ENCODE peak calls at places on chromosome 4, in eight cellular contexts. K, O, Q, N, D, L, C and J are unnamed samples.

GRCh38 chr4:128604840-128605239 is 204.7 kb upstream of the JADE1 start:
- DNase-seq in K (no peak), O (no peak), Q (no peak), N (no peak), D (no peak), L (no peak), C (no peak), J (peak)

GRCh38 chr4:6423575-6423974 is 48.8 kb downstream of the PPP2R2C start:
- DNase-seq in K (no peak), O (no peak), Q (no peak), N (no peak), D (no peak), L (no peak), C (no peak), J (no peak)

GRCh38 chr4:18202510-18202909 is 181.0 kb upstream of the LCORL start:
- DNase-seq in K (no peak), O (no peak), Q (no peak), N (no peak), D (no peak), L (no peak), C (no peak), J (no peak)

GRCh38 chr4:56681158-56681848 is at the start of gene HOPX:
- DNase-seq in K (peak), O (peak), Q (no peak), N (no peak), D (peak), L (no peak), C (no peak), J (no peak)

GRCh38 chr4:188934320-188934975 is 795.2 kb downstream of the TRIML1 start:
- DNase-seq in K (no peak), O (peak), Q (peak), N (no peak), D (no peak), L (no peak), C (no peak), J (peak)

GRCh38 chr4:3013323-3013722 is 50.0 kb downstream of the GRK4 start:
- DNase-seq in K (no peak), O (no peak), Q (no peak), N (no peak), D (no peak), L (no peak), C (no peak), J (no peak)

GRCh38 chr4:170386974-170387373 is 297.2 kb upstream of the AADAT start:
- DNase-seq in K (no peak), O (peak), Q (no peak), N (no peak), D (no peak), L (no peak), C (no peak), J (peak)

GRCh38 chr4:7842384-7843279 is 97.0 kb downstream of the AFAP1 start:
- DNase-seq in K (no peak), O (peak), Q (peak), N (peak), D (peak), L (no peak), C (peak), J (peak)

GRCh38 chr4:86054676-86055075 is 305.2 kb downstream of the MAPK10 start:
- DNase-seq in K (no peak), O (no peak), Q (no peak), N (no peak), D (no peak), L (peak), C (no peak), J (no peak)

GRCh38 chr4:1767770-1768366 is 25.2 kb upstream of the FGFR3 start:
- DNase-seq in K (peak), O (peak), Q (peak), N (no peak), D (no peak), L (no peak), C (no peak), J (peak)
- H3K4me3 ChIP-seq in K (peak), O (peak), Q (no peak), N (peak), D (peak), L (peak), C (peak), J (peak)

GRCh38 chr4:87848622-87849351 is 16.0 kb downstream of the MEPE start:
- DNase-seq in K (peak), O (peak), Q (peak), N (peak), D (peak), L (peak), C (peak), J (peak)
- H3K4me3 ChIP-seq in K (no peak), O (peak), Q (peak), N (peak), D (no peak), L (peak), C (peak), J (no peak)

DNA sequence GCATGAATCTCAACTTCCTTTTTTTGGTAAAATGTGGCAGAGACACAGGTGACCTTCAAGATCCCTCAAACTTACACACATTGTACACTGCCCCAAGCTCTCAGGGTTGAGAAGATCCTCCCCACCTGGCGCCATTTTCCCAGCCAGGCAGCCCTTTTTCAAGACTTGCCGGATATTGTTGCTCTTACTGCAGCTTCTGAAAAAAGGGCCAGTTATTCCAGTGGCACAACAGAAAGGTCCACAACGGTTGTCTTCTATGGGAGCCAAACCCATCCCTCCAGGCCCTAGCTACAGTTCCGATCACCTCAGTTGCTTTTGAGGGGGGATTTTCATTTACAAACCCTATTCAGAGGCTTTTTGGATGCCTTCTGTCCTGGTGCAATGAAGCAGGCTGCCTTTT is 101.1 kb downstream of the CHIC2 start:
- DNase-seq in K (no peak), O (no peak), Q (no peak), N (no peak), D (no peak), L (no peak), C (no peak), J (no peak)
- H3K4me3 ChIP-seq in K (no peak), O (no peak), Q (no peak), N (no peak), D (no peak), L (no peak), C (no peak), J (no peak)

GRCh38 chr4:76809594-76810305 is 88.2 kb downstream of the SOWAHB start:
- DNase-seq in K (no peak), O (no peak), Q (peak), N (no peak), D (no peak), L (no peak), C (no peak), J (peak)

GRCh38 chr4:76806336-76806735 is 91.6 kb downstream of the SOWAHB start:
- DNase-seq in K (no peak), O (no peak), Q (peak), N (no peak), D (no peak), L (no peak), C (no peak), J (peak)

GRCh38 chr4:76813070-76813469 is 84.9 kb downstream of the SOWAHB start:
- DNase-seq in K (no peak), O (no peak), Q (no peak), N (no peak), D (no peak), L (no peak), C (no peak), J (no peak)

GRCh38 chr4:76806757-76807156 is 91.2 kb downstream of the SOWAHB start:
- DNase-seq in K (no peak), O (no peak), Q (no peak), N (no peak), D (no peak), L (no peak), C (no peak), J (no peak)

GRCh38 chr4:76811604-76812412 is 86.1 kb downstream of the SOWAHB start:
- DNase-seq in K (no peak), O (peak), Q (peak), N (no peak), D (peak), L (no peak), C (no peak), J (peak)
- H3K4me3 ChIP-seq in K (no peak), O (no peak), Q (no peak), N (no peak), D (no peak), L (no peak), C (no peak), J (no peak)

GRCh38 chr4:16197842-16198241 is 28.4 kb downstream of the TAPT1 start:
- DNase-seq in K (no peak), O (no peak), Q (no peak), N (no peak), D (no peak), L (no peak), C (no peak), J (no peak)

GRCh38 chr4:16199132-16199531 is 27.1 kb downstream of the TAPT1 start:
- DNase-seq in K (peak), O (peak), Q (peak), N (no peak), D (no peak), L (no peak), C (no peak), J (peak)

GRCh38 chr4:16198271-16198670 is 28.0 kb downstream of the TAPT1 start:
- DNase-seq in K (no peak), O (no peak), Q (no peak), N (no peak), D (no peak), L (no peak), C (no peak), J (no peak)

GRCh38 chr4:16195209-16195608 is 31.1 kb downstream of the TAPT1 start:
- DNase-seq in K (no peak), O (no peak), Q (no peak), N (no peak), D (no peak), L (no peak), C (no peak), J (no peak)

GRCh38 chr4:16196482-16197393 is 29.5 kb downstream of the TAPT1 start:
- DNase-seq in K (peak), O (peak), Q (peak), N (no peak), D (peak), L (no peak), C (no peak), J (peak)
- H3K4me3 ChIP-seq in K (no peak), O (peak), Q (peak), N (peak), D (no peak), L (peak), C (peak), J (peak)

GRCh38 chr4:65999518-65999871 is 329.2 kb upstream of the EPHA5 start:
- DNase-seq in K (no peak), O (no peak), Q (no peak), N (no peak), D (no peak), L (no peak), C (no peak), J (no peak)
- H3K4me3 ChIP-seq in K (peak), O (no peak), Q (no peak), N (no peak), D (no peak), L (no peak), C (no peak), J (no peak)

DNA sequence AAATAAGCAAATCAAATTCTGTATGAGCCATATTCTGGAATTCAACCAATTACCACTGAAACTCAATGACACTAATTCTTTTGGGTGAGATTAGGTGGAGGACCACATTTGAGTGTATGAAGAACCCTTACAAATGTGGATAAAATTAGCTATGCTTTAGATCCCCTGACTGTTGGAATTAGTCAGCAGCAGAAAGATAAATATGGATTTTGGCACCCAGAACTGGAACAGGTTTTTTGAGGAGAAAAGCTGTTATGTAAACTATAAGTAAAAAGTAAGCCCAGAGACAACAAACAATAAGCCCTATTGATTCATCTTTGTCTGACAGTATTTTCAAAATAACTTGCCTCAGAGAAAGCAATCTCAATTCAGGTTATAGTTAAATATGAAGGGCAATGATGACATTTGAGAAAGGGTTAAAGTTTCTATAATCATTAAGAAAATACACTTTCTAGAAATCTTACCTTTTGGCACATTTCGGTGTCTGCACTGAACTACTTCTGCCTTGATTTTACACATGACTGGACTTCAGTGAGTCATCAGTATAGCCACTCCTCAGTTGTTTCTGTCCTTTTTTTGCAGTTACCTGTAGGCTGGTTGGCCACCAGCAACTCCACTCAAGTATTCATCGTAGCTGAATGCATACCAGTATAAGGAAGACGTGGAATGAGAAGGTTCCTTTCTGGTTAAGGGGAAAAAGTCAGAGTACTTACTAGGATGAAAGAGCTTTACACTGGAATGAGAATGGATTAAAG is 80.0 kb downstream of the KCTD8 start:
- DNase-seq in K (no peak), O (no peak), Q (no peak), N (no peak), D (no peak), L (no peak), C (no peak), J (no peak)
- H3K4me3 ChIP-seq in K (no peak), O (no peak), Q (no peak), N (no peak), D (no peak), L (no peak), C (no peak), J (no peak)

GRCh38 chr4:45701616-45702015 is 422.2 kb downstream of the GABRG1 start:
- DNase-seq in K (no peak), O (no peak), Q (no peak), N (no peak), D (no peak), L (no peak), C (no peak), J (no peak)
- H3K4me3 ChIP-seq in K (no peak), O (no peak), Q (no peak), N (no peak), D (no peak), L (no peak), C (no peak), J (no peak)